ENCODE peak calls at places on chromosomes 13 and 19, in four cellular contexts. A, N, I and L are unnamed samples.

GRCh38 chr13:23467932-23468278 is 34.4 kb upstream of the SACS start:
- DNase-seq in A (no peak), N (no peak), I (no peak), L (no peak)

GRCh38 chr19:2969104-2969504 is 8.3 kb upstream of the TLE6 start:
- DNase-seq in A (peak; percentile 88), N (no peak), I (peak; percentile 51), L (no peak)

GRCh38 chr19:55809381-55810058 is 22.3 kb downstream of the NLRP11 start:
- DNase-seq in A (peak; percentile 48), N (peak; percentile 21), I (peak; percentile 63), L (no peak)

GRCh38 chr19:2271516-2272103 is 10.4 kb downstream of the PEAK3 start:
- DNase-seq in A (peak; percentile 78), N (no peak), I (no peak), L (no peak)

GRCh38 chr19:49657493-49658138 is 8.0 kb downstream of the IRF3 start:
- DNase-seq in A (no peak), N (no peak), I (no peak), L (no peak)

GRCh38 chr19:49140951-49141350 is 14.2 kb downstream of the HRC start:
- DNase-seq in A (no peak), N (no peak), I (no peak), L (no peak)

GRCh38 chr13:32384702-32385101 is 43.2 kb downstream of the N4BP2L1 start:
- DNase-seq in A (no peak), N (no peak), I (no peak), L (no peak)

GRCh38 chr13:20796791-20797513 is 23.2 kb upstream of the EEF1AKMT1 start:
- DNase-seq in A (no peak), N (no peak), I (no peak), L (no peak)

GRCh38 chr13:91368676-91369425 is 21.4 kb downstream of the MIR17HG start:
- DNase-seq in A (peak; percentile 14), N (no peak), I (no peak), L (no peak)

GRCh38 chr13:109608032-109608431 is 178.4 kb downstream of the IRS2 start:
- DNase-seq in A (no peak), N (no peak), I (no peak), L (no peak)

GRCh38 chr13:26973281-26973680 is 198.3 kb downstream of the USP12 start:
- DNase-seq in A (no peak), N (no peak), I (no peak), L (no peak)

GRCh38 chr13:111325146-111325890 is 4.9 kb downstream of the TEX29 start:
- DNase-seq in A (no peak), N (no peak), I (no peak), L (no peak)

GRCh38 chr13:71015516-71015915 is 851.5 kb downstream of the DACH1 start:
- DNase-seq in A (no peak), N (no peak), I (no peak), L (no peak)

GRCh38 chr19:12260236-12260635 is 34.4 kb downstream of the ZNF44 start:
- DNase-seq in A (no peak), N (no peak), I (no peak), L (no peak)

GRCh38 chr13:41774605-41775218 is 186.2 kb downstream of the VWA8 start:
- DNase-seq in A (no peak), N (no peak), I (no peak), L (no peak)

GRCh38 chr13:99307648-99308339 is 595 bp upstream of the GPR183 start:
- DNase-seq in A (peak; percentile 61), N (no peak), I (no peak), L (no peak)

GRCh38 chr13:24923305-24923640 is 159.3 kb downstream of the RNF17 start:
- DNase-seq in A (peak; percentile 87), N (no peak), I (no peak), L (no peak)

GRCh38 chr19:36418287-36419001 is at the start of gene ZFP82:
- DNase-seq in A (peak; percentile 90), N (peak; percentile 7), I (peak; percentile 79), L (no peak)

GRCh38 chr19:40411125-40411842 is 1.9 kb downstream of the PRX start:
- DNase-seq in A (no peak), N (no peak), I (no peak), L (no peak)

GRCh38 chr19:29663861-29664752 is 1.2 kb upstream of the PLEKHF1 start:
- DNase-seq in A (no peak), N (no peak), I (no peak), L (peak; percentile 90)

GRCh38 chr19:48810151-48810550 is 678 bp downstream of the BCAT2 start:
- DNase-seq in A (no peak), N (no peak), I (no peak), L (no peak)

GRCh38 chr13:91664036-91664435 is 265.6 kb downstream of the GPC5 start:
- DNase-seq in A (no peak), N (no peak), I (no peak), L (no peak)

GRCh38 chr13:92187378-92187989 is 789.1 kb downstream of the GPC5 start:
- DNase-seq in A (peak; percentile 79), N (no peak), I (peak; percentile 28), L (no peak)

GRCh38 chr13:90502143-90502542 is 845.3 kb upstream of the MIR17HG start:
- DNase-seq in A (no peak), N (no peak), I (no peak), L (no peak)

GRCh38 chr19:15551183-15552004 is 43.1 kb downstream of the CYP4F22 start:
- DNase-seq in A (peak; percentile 27), N (no peak), I (peak; percentile 30), L (no peak)

GRCh38 chr13:112249644-112250610 is 126.2 kb upstream of the SPACA7 start:
- DNase-seq in A (no peak), N (no peak), I (peak; percentile 9), L (no peak)

GRCh38 chr13:110554227-110554836 is 7.2 kb downstream of the RAB20 start:
- DNase-seq in A (no peak), N (no peak), I (no peak), L (no peak)

GRCh38 chr13:26759907-26760834 is at the start of gene GPR12:
- DNase-seq in A (peak; percentile 27), N (no peak), I (no peak), L (no peak)

GRCh38 chr13:38173403-38173802 is 176.2 kb upstream of the UFM1 start:
- DNase-seq in A (no peak), N (no peak), I (no peak), L (no peak)

GRCh38 chr13:18951412-18951811 is 230.2 kb downstream of the TUBA3C start:
- DNase-seq in A (no peak), N (no peak), I (no peak), L (no peak)

GRCh38 chr19:6362351-6362801 is 1.0 kb downstream of the CLPP start:
- DNase-seq in A (no peak), N (no peak), I (no peak), L (no peak)

GRCh38 chr19:47158367-47158791 is 27.7 kb downstream of the SAE1 start:
- DNase-seq in A (no peak), N (no peak), I (peak; percentile 27), L (no peak)
- H3K4me1 ChIP-seq in A (peaks cover 17% of the 10 kb centered on the region), N (peaks cover 31% of the 10 kb centered on the region), I (peaks cover 22% of the 10 kb centered on the region), L (peaks cover 54% of the 10 kb centered on the region)

GRCh38 chr19:32566246-32566830 is 14.7 kb upstream of the PDCD5 start:
- DNase-seq in A (peak; percentile 24), N (no peak), I (no peak), L (no peak)

GRCh38 chr19:32567486-32567885 is 13.5 kb upstream of the PDCD5 start:
- DNase-seq in A (no peak), N (no peak), I (no peak), L (no peak)

DNA sequence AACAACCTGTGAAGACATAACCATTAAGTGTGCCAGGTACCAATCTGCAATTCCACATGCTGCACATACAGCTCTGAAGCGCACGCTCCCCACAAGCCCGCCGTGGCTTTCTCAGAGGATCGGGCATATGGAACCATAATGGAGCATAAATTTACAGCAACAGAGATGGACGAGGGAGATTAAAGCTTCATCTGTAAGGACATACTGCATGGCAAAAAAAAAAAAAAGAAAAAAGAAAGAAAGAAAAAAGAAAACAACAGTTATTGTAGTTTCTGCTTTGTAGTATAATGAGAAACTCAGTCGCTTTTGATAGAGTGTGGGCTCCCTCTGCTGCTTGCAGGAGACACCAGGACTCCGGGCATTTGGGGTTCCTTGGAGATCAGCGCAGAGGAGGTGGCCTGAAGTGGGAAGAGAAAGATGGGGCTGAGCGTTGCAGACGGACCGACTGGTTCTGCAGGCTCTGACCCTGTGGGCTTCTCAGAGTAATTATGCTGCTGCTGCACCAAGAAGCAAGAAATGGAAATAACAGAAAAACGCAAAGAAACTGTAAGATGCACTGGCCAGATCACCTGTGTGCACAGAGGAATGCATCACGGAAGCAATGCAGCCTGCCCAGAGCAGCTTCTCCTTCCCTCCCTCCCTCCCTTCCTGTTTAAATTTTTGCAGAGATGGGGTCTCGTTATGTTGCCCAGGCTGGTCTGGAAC is 10.8 kb upstream of the PDCD5 start:
- DNase-seq in A (peak; percentile 72), N (no peak), I (peak; percentile 47), L (no peak)
- H3K9me3 ChIP-seq in A (no peaks in the 10 kb centered on the region), N (no peaks in the 10 kb centered on the region), I (no peaks in the 10 kb centered on the region), L (no peaks in the 10 kb centered on the region)

DNA sequence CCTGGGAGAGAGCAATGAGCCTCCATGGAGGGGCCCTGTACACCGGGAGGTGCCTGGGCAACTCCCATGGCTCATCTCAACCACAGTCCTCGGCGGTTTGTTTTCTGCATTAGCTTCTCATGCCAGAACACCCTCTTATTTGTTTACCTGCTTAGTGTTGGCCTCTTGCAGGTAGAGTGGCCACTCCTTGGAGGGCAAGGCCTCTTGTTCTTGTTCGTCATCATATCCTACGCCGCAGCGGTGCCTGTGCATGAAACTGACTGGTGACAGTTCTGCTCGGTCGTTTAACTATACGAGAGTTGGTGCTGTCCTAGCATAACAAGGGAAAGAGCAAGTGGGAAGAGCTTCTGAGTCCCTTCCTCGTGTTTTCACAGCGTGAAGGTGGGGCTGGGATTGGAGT is 40.5 kb upstream of the RNF113B start:
- DNase-seq in A (no peak), N (no peak), I (no peak), L (no peak)
- H3K4me1 ChIP-seq in A (peaks cover 26% of the 10 kb centered on the region), N (peaks cover 9% of the 10 kb centered on the region), I (peaks cover 5% of the 10 kb centered on the region), L (peaks cover 51% of the 10 kb centered on the region)

DNA sequence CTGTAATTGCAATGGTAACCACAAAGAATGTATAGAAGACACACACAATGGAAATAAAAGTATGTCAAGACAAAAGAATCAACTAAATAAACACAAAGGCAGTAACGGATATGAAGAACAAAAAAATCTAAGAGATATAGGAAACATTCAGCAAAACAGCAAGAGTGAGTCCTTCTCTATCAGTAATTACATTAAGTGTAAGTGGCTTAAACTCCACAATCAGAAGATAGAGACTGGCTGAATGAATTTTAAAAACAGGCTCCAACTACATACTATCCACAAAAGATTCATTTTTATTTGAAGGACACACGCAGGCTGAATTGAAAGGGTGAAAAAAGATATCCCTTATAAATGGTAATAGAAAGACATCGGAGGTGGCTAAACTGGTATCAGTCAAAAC is 19.5 kb downstream of the ZNF616 start:
- DNase-seq in A (no peak), N (no peak), I (no peak), L (no peak)
- H3K9me3 ChIP-seq in A (peaks cover 26% of the 10 kb centered on the region), N (peaks cover 91% of the 10 kb centered on the region), I (peaks cover 12% of the 10 kb centered on the region), L (peaks cover 66% of the 10 kb centered on the region)

DNA sequence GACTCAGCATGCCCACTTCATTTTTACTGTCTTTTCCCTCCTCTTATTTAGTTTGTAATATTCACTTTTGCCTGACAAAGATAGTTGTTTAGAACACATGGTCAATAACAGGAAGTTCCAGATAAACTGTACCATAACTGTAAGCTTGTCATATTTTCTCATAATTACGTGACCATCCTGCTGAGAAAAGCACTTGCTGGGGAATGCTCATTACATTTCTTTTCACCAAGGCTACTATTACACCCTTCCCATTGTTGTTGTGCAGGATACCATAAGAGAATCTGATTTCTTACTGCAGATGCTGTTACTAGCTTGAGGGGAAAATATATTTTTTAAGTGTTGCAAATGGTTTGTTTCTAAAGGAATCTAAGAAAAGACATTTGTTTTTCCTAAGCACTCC is 111.7 kb upstream of the SLITRK6 start:
- DNase-seq in A (no peak), N (no peak), I (no peak), L (no peak)
- H3K4me1 ChIP-seq in A (peaks cover 10% of the 10 kb centered on the region), N (no peaks in the 10 kb centered on the region), I (no peaks in the 10 kb centered on the region), L (no peaks in the 10 kb centered on the region)